ENCODE peak calls at places on chromosome 1, in nine cellular contexts. R is neural crest cell, H is nephron progenitor cell, Y is astrocyte of the spinal cord, A is dorsolateral prefrontal cortex, B is fibroblast of mammary gland, T is H1, S is cardiac fibroblast, N is fibroblast of villous mesenchyme. F is an unnamed sample.

GRCh38 chr1:192488058-192488457 is 87.5 kb upstream of the RGS1 start:
- DNase-seq in R (no peak), H (no peak), Y (no peak), A (no peak), B (no peak), T (no peak), S (no peak), N (no peak), F (peak)

GRCh38 chr1:1763657-1764621 is 14.3 kb downstream of the NADK start:
- DNase-seq in R (no peak), H (no peak), Y (no peak), A (peak), B (peak), T (no peak), S (peak), N (peak), F (no peak)

GRCh38 chr1:225412301-225412700 is 15.5 kb downstream of the LBR start:
- DNase-seq in R (no peak), H (no peak), Y (no peak), A (no peak), B (no peak), T (no peak), S (no peak), N (no peak), F (no peak)

GRCh38 chr1:113976609-113977278 is 2.5 kb upstream of the OLFML3 start:
- DNase-seq in R (peak), H (peak), Y (peak), A (no peak), B (peak), T (peak), S (peak), N (peak), F (peak)

GRCh38 chr1:200737647-200738296 is 921 bp upstream of the CAMSAP2 start:
- DNase-seq in R (no peak), H (no peak), Y (no peak), A (no peak), B (no peak), T (no peak), S (no peak), N (no peak), F (no peak)

GRCh38 chr1:22547818-22548454 is 15.4 kb upstream of the EPHA8 start:
- DNase-seq in R (no peak), H (no peak), Y (no peak), A (no peak), B (no peak), T (no peak), S (no peak), N (no peak), F (no peak)

GRCh38 chr1:201608635-201609395 is 69.9 kb downstream of the NAV1 start:
- DNase-seq in R (no peak), H (no peak), Y (no peak), A (no peak), B (no peak), T (no peak), S (peak), N (no peak), F (no peak)

GRCh38 chr1:118494998-118495397 is 310.0 kb upstream of the SPAG17 start:
- DNase-seq in R (no peak), H (no peak), Y (no peak), A (no peak), B (no peak), T (no peak), S (no peak), N (no peak), F (no peak)

GRCh38 chr1:29271724-29272123 is 35.4 kb downstream of the PTPRU start:
- DNase-seq in R (no peak), H (peak), Y (peak), A (no peak), B (peak), T (peak), S (peak), N (peak), F (peak)

GRCh38 chr1:20366766-20367602 is 76.3 kb downstream of the VWA5B1 start:
- DNase-seq in R (peak), H (peak), Y (peak), A (no peak), B (peak), T (peak), S (peak), N (peak), F (peak)

GRCh38 chr1:37544530-37544929 is 9.6 kb downstream of the SNIP1 start:
- DNase-seq in R (no peak), H (no peak), Y (no peak), A (no peak), B (no peak), T (no peak), S (no peak), N (no peak), F (no peak)

GRCh38 chr1:8312235-8313218 is 5.4 kb upstream of the SLC45A1 start:
- DNase-seq in R (no peak), H (no peak), Y (no peak), A (no peak), B (no peak), T (no peak), S (peak), N (no peak), F (no peak)

GRCh38 chr1:7868085-7868780 is 15.4 kb upstream of the UTS2 start:
- DNase-seq in R (no peak), H (no peak), Y (no peak), A (no peak), B (no peak), T (no peak), S (no peak), N (no peak), F (no peak)

GRCh38 chr1:32142446-32143301 is 34.8 kb downstream of the KPNA6 start:
- DNase-seq in R (peak), H (no peak), Y (peak), A (no peak), B (peak), T (no peak), S (peak), N (peak), F (no peak)

GRCh38 chr1:100188617-100189016 is 10.6 kb upstream of the LRRC39 start:
- DNase-seq in R (no peak), H (no peak), Y (peak), A (peak), B (peak), T (no peak), S (peak), N (peak), F (no peak)

GRCh38 chr1:24481843-24482610 is 20.6 kb upstream of the RCAN3 start:
- DNase-seq in R (no peak), H (no peak), Y (no peak), A (no peak), B (no peak), T (no peak), S (no peak), N (no peak), F (no peak)

GRCh38 chr1:185316163-185317033 is 645 bp downstream of the IVNS1ABP start:
- DNase-seq in R (peak), H (peak), Y (peak), A (peak), B (peak), T (peak), S (peak), N (peak), F (peak)

GRCh38 chr1:9700340-9700739 is 48.8 kb downstream of the PIK3CD start:
- DNase-seq in R (no peak), H (no peak), Y (peak), A (no peak), B (peak), T (no peak), S (peak), N (peak), F (no peak)

GRCh38 chr1:207903767-207904166 is 7.2 kb downstream of the CD34 start:
- DNase-seq in R (no peak), H (no peak), Y (no peak), A (no peak), B (peak), T (no peak), S (peak), N (peak), F (no peak)

GRCh38 chr1:38394303-38394702 is 347.7 kb upstream of the POU3F1 start:
- DNase-seq in R (no peak), H (no peak), Y (no peak), A (no peak), B (no peak), T (no peak), S (no peak), N (no peak), F (no peak)

GRCh38 chr1:192905049-192905448 is 96.2 kb downstream of the RGS2 start:
- DNase-seq in R (no peak), H (no peak), Y (no peak), A (no peak), B (peak), T (no peak), S (peak), N (peak), F (no peak)

GRCh38 chr1:101284021-101284420 is 47.2 kb downstream of the S1PR1 start:
- DNase-seq in R (no peak), H (no peak), Y (no peak), A (no peak), B (no peak), T (no peak), S (no peak), N (no peak), F (peak)

GRCh38 chr1:200625381-200625824 is 4.9 kb upstream of the KIF14 start:
- DNase-seq in R (no peak), H (no peak), Y (peak), A (no peak), B (peak), T (no peak), S (peak), N (no peak), F (no peak)

GRCh38 chr1:201268604-201269151 is 14.6 kb upstream of the PKP1 start:
- DNase-seq in R (no peak), H (no peak), Y (peak), A (peak), B (peak), T (no peak), S (peak), N (peak), F (peak)

GRCh38 chr1:14887936-14888335 is 265.6 kb upstream of the TMEM51 start:
- DNase-seq in R (peak), H (no peak), Y (no peak), A (no peak), B (no peak), T (no peak), S (no peak), N (no peak), F (peak)

GRCh38 chr1:22889213-22889827 is 83.3 kb downstream of the LACTBL1 start:
- DNase-seq in R (no peak), H (no peak), Y (peak), A (peak), B (peak), T (no peak), S (peak), N (peak), F (peak)

GRCh38 chr1:160460683-160461287 is 60.4 kb downstream of the VANGL2 start:
- DNase-seq in R (no peak), H (no peak), Y (no peak), A (no peak), B (no peak), T (no peak), S (no peak), N (no peak), F (no peak)

GRCh38 chr1:22342734-22343191 is 108.9 kb upstream of the ZBTB40 start:
- DNase-seq in R (no peak), H (no peak), Y (no peak), A (no peak), B (no peak), T (no peak), S (no peak), N (no peak), F (no peak)

GRCh38 chr1:222815367-222815765 is 527 bp downstream of the DISP1 start:
- DNase-seq in R (no peak), H (no peak), Y (no peak), A (no peak), B (peak), T (no peak), S (no peak), N (no peak), F (no peak)

GRCh38 chr1:212218065-212218464 is 67.1 kb upstream of the PPP2R5A start:
- DNase-seq in R (no peak), H (no peak), Y (no peak), A (no peak), B (no peak), T (no peak), S (no peak), N (no peak), F (no peak)

DNA sequence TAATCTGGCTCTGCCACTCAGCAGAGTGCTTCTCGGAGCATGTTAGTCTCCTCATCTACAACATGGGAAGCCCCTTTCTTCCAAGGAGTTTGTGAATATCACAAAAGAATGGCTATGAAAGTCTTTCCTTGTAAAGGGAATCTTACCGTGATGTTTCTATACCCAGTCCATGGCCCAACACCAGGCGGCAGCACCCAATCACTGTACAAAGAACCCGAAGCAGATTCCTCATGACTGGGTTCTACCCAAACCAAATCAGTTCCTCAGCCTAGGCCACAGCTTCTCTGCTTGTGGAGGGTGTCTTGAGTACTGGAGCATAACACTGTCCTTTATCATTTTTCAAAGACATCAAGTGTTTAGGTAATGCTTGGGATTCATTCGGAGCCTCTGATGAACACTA is 16.6 kb upstream of the SLFNL1 start:
- DNase-seq in R (no peak), H (no peak), Y (no peak), A (no peak), B (peak), T (no peak), S (peak), N (no peak), F (no peak)
- TF ChIP-seq CTCF in R (no peak), H (no peak), Y (peak), A (no peak), B (peak), T (peak), S (no peak), N (peak), F (peak)

DNA sequence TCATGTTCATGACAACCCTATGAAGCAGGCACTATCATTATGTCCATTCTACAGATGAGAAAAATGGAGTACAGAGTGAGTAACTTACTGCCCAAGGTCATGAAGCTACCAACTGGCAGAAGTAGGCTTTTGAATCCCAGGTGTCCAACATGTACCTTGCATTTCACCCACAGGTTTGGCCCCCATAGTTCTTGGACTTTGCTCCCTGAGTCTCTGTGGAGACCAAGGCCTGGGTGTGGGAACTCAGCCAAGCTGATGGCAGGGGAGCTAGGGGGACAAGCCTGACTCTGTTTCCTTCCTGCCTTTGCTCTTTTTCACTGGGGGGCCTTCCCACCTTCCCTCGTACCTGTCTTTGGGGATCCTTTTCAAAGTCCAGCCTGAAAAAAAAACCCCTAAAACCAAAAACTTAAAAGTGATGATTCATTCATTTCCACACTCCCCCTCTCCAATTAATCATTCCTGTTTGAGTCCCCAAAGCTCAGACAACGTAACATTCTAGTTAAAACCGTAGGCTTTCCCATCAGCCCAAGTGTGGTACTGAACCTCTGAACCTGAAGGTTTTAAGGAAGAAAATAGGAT is 8.5 kb upstream of the TTC22 start:
- DNase-seq in R (no peak), H (no peak), Y (no peak), A (peak), B (peak), T (no peak), S (no peak), N (no peak), F (no peak)
- TF ChIP-seq CTCF in R (no peak), H (no peak), Y (no peak), A (no peak), B (no peak), T (no peak), S (no peak), N (no peak), F (no peak)

GRCh38 chr1:6783221-6783620 is 2.0 kb upstream of the CAMTA1 start:
- DNase-seq in R (no peak), H (no peak), Y (no peak), A (no peak), B (no peak), T (no peak), S (no peak), N (no peak), F (no peak)
- TF ChIP-seq CTCF in R (no peak), H (no peak), Y (no peak), A (no peak), B (peak), T (no peak), S (no peak), N (no peak), F (no peak)

DNA sequence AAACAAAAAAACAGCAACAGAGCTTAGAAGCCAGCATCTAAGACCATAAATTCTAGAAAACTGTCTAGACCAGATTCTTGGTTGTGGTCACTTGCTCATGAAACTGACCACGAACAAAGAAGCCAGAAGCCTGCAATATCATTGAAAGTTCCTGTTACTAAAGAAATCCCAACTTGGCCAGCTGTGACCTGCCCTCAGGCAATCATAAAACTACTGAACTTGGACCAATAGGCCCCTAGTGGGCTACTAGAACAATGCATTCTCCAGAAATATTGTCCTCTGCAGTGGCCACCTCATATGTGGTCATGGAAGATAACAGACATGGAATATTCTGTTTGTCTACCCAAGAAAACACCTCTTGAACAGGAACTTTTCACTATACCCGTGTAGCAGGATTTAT is 87.7 kb downstream of the SPATA17 start:
- DNase-seq in R (no peak), H (no peak), Y (peak), A (no peak), B (peak), T (no peak), S (no peak), N (peak), F (no peak)
- TF ChIP-seq CTCF in R (peak), H (peak), Y (peak), A (no peak), B (no peak), T (peak), S (no peak), N (peak), F (no peak)

GRCh38 chr1:205015241-205015640 is 27.8 kb upstream of the CNTN2 start:
- DNase-seq in R (no peak), H (no peak), Y (no peak), A (no peak), B (no peak), T (no peak), S (no peak), N (no peak), F (no peak)

GRCh38 chr1:205016075-205016474 is 26.9 kb upstream of the CNTN2 start:
- DNase-seq in R (no peak), H (no peak), Y (no peak), A (no peak), B (no peak), T (no peak), S (no peak), N (no peak), F (no peak)

GRCh38 chr1:205014772-205015171 is 28.2 kb upstream of the CNTN2 start:
- DNase-seq in R (no peak), H (no peak), Y (no peak), A (no peak), B (no peak), T (no peak), S (no peak), N (no peak), F (no peak)

GRCh38 chr1:205012416-205013140 is 30.4 kb upstream of the CNTN2 start:
- DNase-seq in R (no peak), H (peak), Y (no peak), A (no peak), B (no peak), T (no peak), S (no peak), N (no peak), F (no peak)

GRCh38 chr1:205013683-205014367 is 29.2 kb upstream of the CNTN2 start:
- DNase-seq in R (no peak), H (no peak), Y (no peak), A (no peak), B (peak), T (no peak), S (peak), N (no peak), F (peak)
- TF ChIP-seq CTCF in R (no peak), H (no peak), Y (no peak), A (no peak), B (no peak), T (no peak), S (no peak), N (no peak), F (no peak)

F was measured in neural progenitor cell.